ENCODE peak calls at places on chromosomes 6 and 20, in eight cellular contexts. One of them, this sample, is unnamed.

GRCh38 chr6:76684881-76685280 is 612.4 kb upstream of the IMPG1 start:
- DNase-seq in cardiac fibroblast: peak
- DNase-seq in neuronal stem cell: no peak
- DNase-seq in mucosa of descending colon: no peak
- DNase-seq in pons: no peak
- DNase-seq in NCI-H1417: no peak
- DNase-seq in amniotic epithelial cell: no peak
- DNase-seq in HT-29: peak
- DNase-seq in this sample: peak

GRCh38 chr20:36859282-36859555 is 16.7 kb upstream of the TLDC2 start:
- DNase-seq in mucosa of descending colon: no peak
- DNase-seq in cardiac fibroblast: no peak
- DNase-seq in NCI-H1417: no peak
- DNase-seq in pons: no peak
- DNase-seq in amniotic epithelial cell: peak
- DNase-seq in HT-29: no peak
- DNase-seq in neuronal stem cell: no peak
- DNase-seq in this sample: no peak

GRCh38 chr20:7399114-7399513 is 541.1 kb downstream of the HAO1 start:
- DNase-seq in mucosa of descending colon: no peak
- DNase-seq in NCI-H1417: no peak
- DNase-seq in pons: no peak
- DNase-seq in amniotic epithelial cell: no peak
- DNase-seq in HT-29: no peak
- DNase-seq in neuronal stem cell: no peak
- DNase-seq in cardiac fibroblast: peak
- DNase-seq in this sample: no peak

GRCh38 chr20:11108102-11108842 is 434.5 kb upstream of the JAG1 start:
- DNase-seq in mucosa of descending colon: no peak
- DNase-seq in HT-29: no peak
- DNase-seq in amniotic epithelial cell: peak
- DNase-seq in pons: peak
- DNase-seq in NCI-H1417: no peak
- DNase-seq in cardiac fibroblast: peak
- DNase-seq in neuronal stem cell: no peak
- DNase-seq in this sample: no peak

GRCh38 chr20:60046436-60046835 is 88.2 kb downstream of the CDH26 start:
- DNase-seq in mucosa of descending colon: no peak
- DNase-seq in neuronal stem cell: no peak
- DNase-seq in amniotic epithelial cell: no peak
- DNase-seq in HT-29: no peak
- DNase-seq in cardiac fibroblast: no peak
- DNase-seq in NCI-H1417: no peak
- DNase-seq in pons: no peak
- DNase-seq in this sample: no peak

GRCh38 chr6:119215885-119216590 is 133.5 kb downstream of the MAN1A1 start:
- DNase-seq in amniotic epithelial cell: no peak
- DNase-seq in cardiac fibroblast: no peak
- DNase-seq in HT-29: no peak
- DNase-seq in pons: no peak
- DNase-seq in NCI-H1417: no peak
- DNase-seq in mucosa of descending colon: no peak
- DNase-seq in neuronal stem cell: no peak
- DNase-seq in this sample: no peak

GRCh38 chr6:52157301-52157930 is 28.8 kb upstream of the IL17A start:
- DNase-seq in cardiac fibroblast: no peak
- DNase-seq in neuronal stem cell: no peak
- DNase-seq in HT-29: no peak
- DNase-seq in pons: no peak
- DNase-seq in NCI-H1417: no peak
- DNase-seq in amniotic epithelial cell: no peak
- DNase-seq in mucosa of descending colon: no peak
- DNase-seq in this sample: no peak

GRCh38 chr20:10537850-10538480 is 102.9 kb downstream of the SLX4IP start:
- DNase-seq in cardiac fibroblast: peak
- DNase-seq in HT-29: no peak
- DNase-seq in amniotic epithelial cell: no peak
- DNase-seq in NCI-H1417: no peak
- DNase-seq in neuronal stem cell: no peak
- DNase-seq in pons: no peak
- DNase-seq in mucosa of descending colon: no peak
- DNase-seq in this sample: no peak

GRCh38 chr6:75478929-75479328 is 14.7 kb downstream of the FILIP1 start:
- DNase-seq in mucosa of descending colon: no peak
- DNase-seq in HT-29: no peak
- DNase-seq in neuronal stem cell: no peak
- DNase-seq in cardiac fibroblast: no peak
- DNase-seq in pons: no peak
- DNase-seq in NCI-H1417: no peak
- DNase-seq in amniotic epithelial cell: no peak
- DNase-seq in this sample: no peak

GRCh38 chr20:60559462-60559861 is 601.2 kb downstream of the CDH26 start:
- DNase-seq in pons: no peak
- DNase-seq in neuronal stem cell: peak
- DNase-seq in HT-29: no peak
- DNase-seq in NCI-H1417: peak
- DNase-seq in amniotic epithelial cell: no peak
- DNase-seq in mucosa of descending colon: no peak
- DNase-seq in cardiac fibroblast: no peak
- DNase-seq in this sample: peak

GRCh38 chr20:36720510-36720909 is 25.4 kb downstream of the NDRG3 start:
- DNase-seq in amniotic epithelial cell: no peak
- DNase-seq in cardiac fibroblast: no peak
- DNase-seq in pons: no peak
- DNase-seq in NCI-H1417: no peak
- DNase-seq in HT-29: no peak
- DNase-seq in neuronal stem cell: no peak
- DNase-seq in mucosa of descending colon: no peak
- DNase-seq in this sample: no peak